ENCODE peak calls at places on chromosomes 5 and 9, in eight cellular contexts. O is C1 segment of cervical spinal cord, P is ureter, B is amniotic epithelial cell, E is amniotic stem cell, H is NCI-H1694 treated with DMSO at 0.1 percent for 48 hours, A is astrocyte of the cerebellum, Z is fibroblast of gingiva. T is an unnamed sample.

GRCh38 chr5:65923339-65923738 is 3.0 kb upstream of the ERBIN start:
- DNase-seq in E (no peak), A (no peak), B (no peak), Z (no peak), O (no peak), H (no peak), P (no peak), T (no peak)

GRCh38 chr5:7325975-7326911 is 69.7 kb upstream of the ADCY2 start:
- DNase-seq in H (no peak), O (no peak), P (no peak), Z (peak; percentile 75), E (no peak), B (no peak), A (no peak), T (no peak)

GRCh38 chr5:111070272-111071134 is 1.0 kb upstream of the TSLP start:
- DNase-seq in A (no peak), E (no peak), B (peak; percentile 16), O (peak; percentile 1), H (no peak), P (no peak), Z (peak; percentile 19), T (peak; percentile 39)

GRCh38 chr5:146199216-146199815 is 4.1 kb upstream of the RBM27 start:
- DNase-seq in O (no peak), E (no peak), Z (peak; percentile 82), H (no peak), B (no peak), A (no peak), P (no peak), T (no peak)

GRCh38 chr5:93644760-93645159 is 61.7 kb downstream of the NR2F1 start:
- DNase-seq in A (no peak), H (no peak), Z (no peak), E (no peak), B (no peak), O (no peak), P (no peak), T (no peak)

GRCh38 chr9:123460091-123460490 is 104.1 kb downstream of the CRB2 start:
- DNase-seq in Z (no peak), B (peak; percentile 27), O (no peak), E (no peak), H (no peak), A (no peak), P (no peak), T (no peak)

GRCh38 chr5:64814073-64814472 is 45.3 kb downstream of the CWC27 start:
- DNase-seq in H (no peak), P (no peak), A (no peak), E (no peak), Z (no peak), O (no peak), B (no peak), T (no peak)

GRCh38 chr9:130940023-130940549 is 1.0 kb upstream of the FIBCD1 start:
- DNase-seq in B (no peak), H (no peak), A (no peak), P (no peak), Z (no peak), O (no peak), E (no peak), T (no peak)

GRCh38 chr9:101201626-101202025 is 173.1 kb downstream of the PLPPR1 start:
- DNase-seq in B (no peak), Z (no peak), P (no peak), H (peak; percentile 29), A (no peak), E (no peak), O (no peak), T (peak; percentile 67)

GRCh38 chr9:105656131-105656921 is 5.9 kb upstream of the TAL2 start:
- DNase-seq in E (no peak), O (peak; percentile 7), H (no peak), A (no peak), B (no peak), P (no peak), Z (no peak), T (no peak)

GRCh38 chr9:70455993-70456704 is 41.7 kb upstream of the KLF9 start:
- DNase-seq in O (no peak), Z (no peak), H (no peak), E (no peak), P (no peak), A (no peak), B (no peak), T (no peak)

GRCh38 chr5:172868924-172869565 is 35.0 kb downstream of the ERGIC1 start:
- DNase-seq in H (no peak), O (peak; percentile 72), Z (peak; percentile 98), B (peak; percentile 85), A (peak; percentile 79), P (peak; percentile 77), E (peak; percentile 84), T (peak; percentile 89)

GRCh38 chr5:1292139-1292538 is 2.7 kb downstream of the TERT start:
- DNase-seq in P (no peak), H (no peak), O (no peak), A (no peak), E (no peak), Z (no peak), B (no peak), T (peak; percentile 28)

GRCh38 chr5:164504141-164504772 is 998.8 kb downstream of the MAT2B start:
- DNase-seq in E (peak; percentile 1), A (peak; percentile 54), Z (peak; percentile 24), H (peak; percentile 44), P (peak; percentile 47), B (peak; percentile 56), O (no peak), T (peak; percentile 47)

GRCh38 chr9:129596541-129597328 is 24.2 kb downstream of the C9orf50 start:
- DNase-seq in P (peak; percentile 83), H (no peak), O (peak; percentile 32), B (peak; percentile 83), A (no peak), E (no peak), Z (peak; percentile 76), T (no peak)

GRCh38 chr5:54457094-54457531 is 1.6 kb downstream of the HSPB3 start:
- DNase-seq in A (no peak), E (peak; percentile 33), O (no peak), B (peak; percentile 93), Z (peak; percentile 97), P (no peak), H (no peak), T (no peak)

GRCh38 chr9:32524558-32525461 is 1.2 kb downstream of the RIGI start:
- DNase-seq in P (no peak), Z (no peak), B (peak; percentile 50), A (no peak), O (peak; percentile 35), H (no peak), E (no peak), T (no peak)

GRCh38 chr5:77355074-77355473 is 137.0 kb downstream of the WDR41 start:
- DNase-seq in P (no peak), O (no peak), E (no peak), H (no peak), B (no peak), A (no peak), Z (no peak), T (no peak)

GRCh38 chr9:124257070-124257864 is 482 bp upstream of the NEK6 start:
- DNase-seq in A (no peak), P (no peak), O (no peak), E (no peak), H (no peak), B (no peak), Z (no peak), T (no peak)

GRCh38 chr5:57332350-57332749 is 150.3 kb downstream of the ACTBL2 start:
- DNase-seq in H (no peak), B (no peak), A (no peak), Z (peak; percentile 41), O (no peak), E (no peak), P (no peak), T (no peak)

GRCh38 chr5:89556215-89557009 is 673.4 kb upstream of the MEF2C start:
- DNase-seq in E (peak; percentile 77), A (peak; percentile 56), P (no peak), Z (peak; percentile 27), H (no peak), O (no peak), B (peak; percentile 23), T (no peak)

GRCh38 chr5:138789771-138790242 is 36.6 kb downstream of the CTNNA1 start:
- DNase-seq in Z (peak; percentile 10), H (peak; percentile 49), B (peak; percentile 29), O (no peak), P (no peak), A (no peak), E (no peak), T (no peak)

GRCh38 chr5:179163236-179164155 is 103.3 kb downstream of the ZNF354C start:
- DNase-seq in P (no peak), O (no peak), H (no peak), Z (no peak), E (no peak), A (no peak), B (no peak), T (no peak)

GRCh38 chr9:95104088-95104960 is 213.2 kb downstream of the FANCC start:
- DNase-seq in O (no peak), A (no peak), B (no peak), E (no peak), H (peak; percentile 44), P (no peak), Z (no peak), T (no peak)

GRCh38 chr9:6680797-6681146 is 35.2 kb upstream of the GLDC start:
- DNase-seq in B (peak; percentile 24), O (no peak), A (no peak), Z (peak; percentile 29), H (peak; percentile 70), P (peak; percentile 63), E (no peak), T (peak; percentile 81)

GRCh38 chr5:170769898-170770416 is 13.6 kb upstream of the GABRP start:
- DNase-seq in O (no peak), Z (no peak), A (no peak), B (no peak), H (no peak), P (no peak), E (no peak), T (no peak)

GRCh38 chr9:130422546-130422945 is 22.2 kb upstream of the ASS1 start:
- DNase-seq in A (no peak), P (no peak), Z (no peak), O (no peak), H (no peak), E (no peak), B (no peak), T (no peak)

GRCh38 chr5:85681871-85682270 is 935.9 kb upstream of the COX7C start:
- DNase-seq in P (no peak), H (no peak), B (no peak), A (no peak), E (no peak), Z (no peak), O (no peak), T (no peak)

GRCh38 chr5:10702040-10702629 is 58.9 kb downstream of the DAP start:
- DNase-seq in H (no peak), B (peak; percentile 99), A (peak; percentile 87), P (peak; percentile 63), Z (peak; percentile 73), O (no peak), E (peak; percentile 64), T (no peak)

T was measured in right lobe of liver.